ENCODE peak calls at places on chromosome 17, in seven cellular contexts. One of them, this sample, is unnamed.

GRCh38 chr17:36608794-36609497 is 7.6 kb downstream of the MRM1 start:
- DNase-seq in HL-60: peak; percentile 69
- DNase-seq in breast epithelium: no peak
- DNase-seq in H1: peak; percentile 70
- DNase-seq in SK-N-SH: no peak
- DNase-seq in K562: peak; percentile 89
- DNase-seq in transverse colon: peak; percentile 30
- DNase-seq in this sample: no peak

GRCh38 chr17:69918164-69918563 is 156.9 kb upstream of the KCNJ16 start:
- DNase-seq in transverse colon: no peak
- DNase-seq in K562: no peak
- DNase-seq in SK-N-SH: no peak
- DNase-seq in breast epithelium: no peak
- DNase-seq in HL-60: no peak
- DNase-seq in H1: no peak
- DNase-seq in this sample: no peak

GRCh38 chr17:9918804-9919352 is 13.8 kb upstream of the RCVRN start:
- DNase-seq in HL-60: no peak
- DNase-seq in H1: no peak
- DNase-seq in SK-N-SH: no peak
- DNase-seq in breast epithelium: no peak
- DNase-seq in K562: no peak
- DNase-seq in transverse colon: no peak
- DNase-seq in this sample: no peak

GRCh38 chr17:79980246-79981043 is 55.2 kb downstream of the TBC1D16 start:
- DNase-seq in H1: no peak
- DNase-seq in SK-N-SH: peak; percentile 26
- DNase-seq in HL-60: no peak
- DNase-seq in breast epithelium: peak; percentile 42
- DNase-seq in transverse colon: no peak
- DNase-seq in K562: no peak
- DNase-seq in this sample: no peak

GRCh38 chr17:61536417-61536955 is 54.5 kb downstream of the NACA2 start:
- DNase-seq in SK-N-SH: no peak
- DNase-seq in transverse colon: no peak
- DNase-seq in breast epithelium: no peak
- DNase-seq in H1: no peak
- DNase-seq in HL-60: no peak
- DNase-seq in K562: no peak
- DNase-seq in this sample: no peak

GRCh38 chr17:78113804-78114785 is 14.5 kb downstream of the TMC6 start:
- DNase-seq in transverse colon: no peak
- DNase-seq in HL-60: no peak
- DNase-seq in SK-N-SH: no peak
- DNase-seq in K562: no peak
- DNase-seq in breast epithelium: no peak
- DNase-seq in H1: no peak
- DNase-seq in this sample: no peak

GRCh38 chr17:55121268-55121667 is 143.5 kb upstream of the HLF start:
- DNase-seq in breast epithelium: no peak
- DNase-seq in HL-60: no peak
- DNase-seq in H1: no peak
- DNase-seq in K562: no peak
- DNase-seq in transverse colon: no peak
- DNase-seq in SK-N-SH: no peak
- DNase-seq in this sample: no peak

GRCh38 chr17:73464447-73464846 is 152.6 kb upstream of the CDC42EP4 start:
- DNase-seq in transverse colon: no peak
- DNase-seq in breast epithelium: no peak
- DNase-seq in H1: no peak
- DNase-seq in SK-N-SH: no peak
- DNase-seq in K562: no peak
- DNase-seq in HL-60: no peak
- DNase-seq in this sample: no peak

GRCh38 chr17:78369791-78370381 is 8.6 kb upstream of the PGS1 start:
- DNase-seq in breast epithelium: no peak
- DNase-seq in SK-N-SH: peak; percentile 88
- DNase-seq in transverse colon: no peak
- DNase-seq in H1: no peak
- DNase-seq in K562: no peak
- DNase-seq in HL-60: no peak
- DNase-seq in this sample: no peak

GRCh38 chr17:15882058-15882720 is 62.7 kb upstream of the ADORA2B start:
- DNase-seq in H1: peak; percentile 61
- DNase-seq in K562: peak; percentile 46
- DNase-seq in SK-N-SH: no peak
- DNase-seq in transverse colon: no peak
- DNase-seq in HL-60: no peak
- DNase-seq in breast epithelium: no peak
- DNase-seq in this sample: no peak

GRCh38 chr17:69763503-69763902 is 311.5 kb upstream of the KCNJ16 start:
- DNase-seq in H1: no peak
- DNase-seq in SK-N-SH: no peak
- DNase-seq in transverse colon: no peak
- DNase-seq in K562: no peak
- DNase-seq in HL-60: no peak
- DNase-seq in breast epithelium: no peak
- DNase-seq in this sample: no peak

GRCh38 chr17:31877341-31877740 is 18.3 kb upstream of the COPRS start:
- DNase-seq in transverse colon: no peak
- DNase-seq in K562: no peak
- DNase-seq in H1: no peak
- DNase-seq in HL-60: no peak
- DNase-seq in SK-N-SH: no peak
- DNase-seq in breast epithelium: no peak
- DNase-seq in this sample: no peak

GRCh38 chr17:45934044-45934979 is 40.0 kb downstream of the MAPT start:
- DNase-seq in transverse colon: no peak
- DNase-seq in breast epithelium: no peak
- DNase-seq in K562: no peak
- DNase-seq in HL-60: no peak
- DNase-seq in SK-N-SH: no peak
- DNase-seq in H1: no peak
- DNase-seq in this sample: no peak

GRCh38 chr17:50151937-50152547 is 1.6 kb upstream of the PPP1R9B start:
- DNase-seq in K562: peak; percentile 92
- DNase-seq in breast epithelium: no peak
- DNase-seq in H1: peak; percentile 85
- DNase-seq in transverse colon: peak; percentile 90
- DNase-seq in HL-60: peak; percentile 91
- DNase-seq in SK-N-SH: peak; percentile 89
- DNase-seq in this sample: no peak

GRCh38 chr17:30920683-30921543 is 832 bp upstream of the ADAP2 start:
- DNase-seq in SK-N-SH: no peak
- DNase-seq in breast epithelium: no peak
- DNase-seq in K562: no peak
- DNase-seq in transverse colon: no peak
- DNase-seq in HL-60: no peak
- DNase-seq in H1: no peak
- DNase-seq in this sample: no peak

GRCh38 chr17:5592382-5592781 is 8.1 kb upstream of the NLRP1 start:
- DNase-seq in transverse colon: no peak
- DNase-seq in breast epithelium: no peak
- DNase-seq in H1: no peak
- DNase-seq in K562: peak; percentile 17
- DNase-seq in HL-60: no peak
- DNase-seq in SK-N-SH: peak; percentile 24
- DNase-seq in this sample: no peak

GRCh38 chr17:1554751-1555617 is 7.6 kb downstream of the PITPNA start:
- DNase-seq in K562: no peak
- DNase-seq in breast epithelium: no peak
- DNase-seq in transverse colon: no peak
- DNase-seq in H1: no peak
- DNase-seq in SK-N-SH: no peak
- DNase-seq in HL-60: no peak
- DNase-seq in this sample: no peak

GRCh38 chr17:3944485-3945388 is 19.5 kb downstream of the ATP2A3 start:
- DNase-seq in SK-N-SH: peak; percentile 100
- DNase-seq in K562: peak; percentile 74
- DNase-seq in breast epithelium: no peak
- DNase-seq in H1: peak; percentile 97
- DNase-seq in HL-60: no peak
- DNase-seq in transverse colon: peak; percentile 37
- DNase-seq in this sample: no peak

GRCh38 chr17:29747660-29748059 is 124.9 kb upstream of the CORO6 start:
- DNase-seq in H1: no peak
- DNase-seq in SK-N-SH: peak; percentile 50
- DNase-seq in breast epithelium: no peak
- DNase-seq in K562: no peak
- DNase-seq in transverse colon: no peak
- DNase-seq in HL-60: no peak
- DNase-seq in this sample: no peak

GRCh38 chr17:20944014-20944905 is 98.6 kb downstream of the USP22 start:
- DNase-seq in breast epithelium: peak; percentile 79
- DNase-seq in SK-N-SH: no peak
- DNase-seq in transverse colon: peak; percentile 68
- DNase-seq in K562: peak; percentile 6
- DNase-seq in HL-60: no peak
- DNase-seq in H1: peak; percentile 64
- DNase-seq in this sample: no peak

DNA sequence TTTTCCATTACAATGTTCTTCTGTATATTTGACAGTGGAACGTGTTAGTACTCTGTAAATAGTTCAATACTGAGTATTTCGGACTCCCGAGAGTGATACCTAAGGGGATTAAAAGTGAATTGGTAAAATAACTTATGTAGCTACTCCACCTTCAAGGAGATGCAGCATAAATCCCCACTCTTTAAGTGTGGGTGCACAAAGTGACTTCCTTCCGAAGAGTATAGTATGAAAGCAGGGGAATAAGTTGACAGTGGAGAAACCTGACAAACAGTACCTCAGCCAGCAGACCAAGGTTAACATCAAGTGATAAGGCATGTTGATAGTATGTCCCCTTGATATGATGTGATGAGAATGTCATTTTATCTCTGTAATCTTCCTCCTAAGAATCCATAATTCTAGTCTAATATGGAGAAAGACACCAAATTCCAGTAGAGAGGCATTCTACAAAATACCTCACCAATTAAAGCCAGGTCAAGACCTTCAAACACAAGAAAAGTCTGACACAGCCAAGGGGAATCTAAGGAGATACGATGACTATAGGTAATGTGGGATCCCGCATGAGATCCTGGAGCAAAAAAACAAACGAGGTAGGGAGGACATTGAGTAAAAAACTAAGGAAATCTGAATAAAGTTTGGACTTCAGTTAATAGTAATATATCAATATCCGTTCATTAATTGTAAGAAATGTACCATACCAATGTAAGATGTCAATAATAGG is 1.8 kb upstream of the ZPBP2 start:
- DNase-seq in transverse colon: no peak
- DNase-seq in H1: no peak
- DNase-seq in HL-60: no peak
- DNase-seq in K562: no peak
- DNase-seq in breast epithelium: no peak
- DNase-seq in SK-N-SH: no peak
- DNase-seq in this sample: no peak
- TF ChIP-seq POLR2AphosphoS5 in transverse colon: no peak
- TF ChIP-seq POLR2AphosphoS5 in H1: no peak
- TF ChIP-seq POLR2AphosphoS5 in HL-60: no peak
- TF ChIP-seq POLR2AphosphoS5 in K562: no peak
- TF ChIP-seq POLR2AphosphoS5 in breast epithelium: no peak
- TF ChIP-seq POLR2AphosphoS5 in SK-N-SH: no peak
- TF ChIP-seq POLR2AphosphoS5 in this sample: no peak

GRCh38 chr17:8789743-8790142 is 9.4 kb downstream of the MFSD6L start:
- DNase-seq in breast epithelium: no peak
- DNase-seq in SK-N-SH: no peak
- DNase-seq in HL-60: no peak
- DNase-seq in H1: no peak
- DNase-seq in K562: no peak
- DNase-seq in transverse colon: no peak
- DNase-seq in this sample: peak; percentile 70
- TF ChIP-seq POLR2AphosphoS5 in breast epithelium: no peak
- TF ChIP-seq POLR2AphosphoS5 in SK-N-SH: no peak
- TF ChIP-seq POLR2AphosphoS5 in HL-60: no peak
- TF ChIP-seq POLR2AphosphoS5 in H1: no peak
- TF ChIP-seq POLR2AphosphoS5 in K562: no peak
- TF ChIP-seq POLR2AphosphoS5 in transverse colon: no peak
- TF ChIP-seq POLR2AphosphoS5 in this sample: no peak

DNA sequence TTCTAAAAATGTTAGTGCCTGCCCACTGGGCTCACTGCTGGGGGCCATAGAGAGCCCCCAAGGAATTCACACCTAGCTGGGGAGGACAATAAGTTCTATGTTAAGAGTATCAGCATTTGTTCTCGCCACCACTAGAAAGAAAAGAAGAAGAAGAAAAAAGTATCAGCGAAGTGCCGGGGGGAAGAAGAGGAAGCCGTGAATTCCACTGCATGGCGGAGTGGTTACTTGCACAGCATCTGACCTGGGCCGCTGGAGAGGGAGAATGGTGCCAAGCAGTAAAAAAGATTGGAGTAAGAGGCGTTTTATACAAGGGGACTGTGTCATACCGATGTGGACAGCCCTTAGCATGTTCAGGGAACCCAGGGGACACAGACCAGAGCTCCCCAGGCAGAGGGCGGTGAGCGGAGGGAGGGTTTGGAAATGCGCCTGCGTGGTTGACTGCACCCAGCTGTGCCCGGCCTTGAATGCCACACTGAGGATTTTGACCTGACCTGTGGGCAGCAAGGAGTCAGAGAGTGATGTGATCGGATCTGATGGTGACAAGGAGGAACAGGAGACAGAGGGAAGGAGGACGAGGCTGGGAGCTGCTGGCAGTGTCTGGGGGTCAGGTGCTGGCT is 52.9 kb downstream of the PLXDC1 start:
- DNase-seq in breast epithelium: no peak
- DNase-seq in SK-N-SH: no peak
- DNase-seq in H1: no peak
- DNase-seq in K562: no peak
- DNase-seq in HL-60: peak; percentile 56
- DNase-seq in transverse colon: no peak
- DNase-seq in this sample: no peak
- TF ChIP-seq POLR2AphosphoS5 in breast epithelium: no peak
- TF ChIP-seq POLR2AphosphoS5 in SK-N-SH: no peak
- TF ChIP-seq POLR2AphosphoS5 in H1: no peak
- TF ChIP-seq POLR2AphosphoS5 in K562: no peak
- TF ChIP-seq POLR2AphosphoS5 in HL-60: no peak
- TF ChIP-seq POLR2AphosphoS5 in transverse colon: no peak
- TF ChIP-seq POLR2AphosphoS5 in this sample: no peak

DNA sequence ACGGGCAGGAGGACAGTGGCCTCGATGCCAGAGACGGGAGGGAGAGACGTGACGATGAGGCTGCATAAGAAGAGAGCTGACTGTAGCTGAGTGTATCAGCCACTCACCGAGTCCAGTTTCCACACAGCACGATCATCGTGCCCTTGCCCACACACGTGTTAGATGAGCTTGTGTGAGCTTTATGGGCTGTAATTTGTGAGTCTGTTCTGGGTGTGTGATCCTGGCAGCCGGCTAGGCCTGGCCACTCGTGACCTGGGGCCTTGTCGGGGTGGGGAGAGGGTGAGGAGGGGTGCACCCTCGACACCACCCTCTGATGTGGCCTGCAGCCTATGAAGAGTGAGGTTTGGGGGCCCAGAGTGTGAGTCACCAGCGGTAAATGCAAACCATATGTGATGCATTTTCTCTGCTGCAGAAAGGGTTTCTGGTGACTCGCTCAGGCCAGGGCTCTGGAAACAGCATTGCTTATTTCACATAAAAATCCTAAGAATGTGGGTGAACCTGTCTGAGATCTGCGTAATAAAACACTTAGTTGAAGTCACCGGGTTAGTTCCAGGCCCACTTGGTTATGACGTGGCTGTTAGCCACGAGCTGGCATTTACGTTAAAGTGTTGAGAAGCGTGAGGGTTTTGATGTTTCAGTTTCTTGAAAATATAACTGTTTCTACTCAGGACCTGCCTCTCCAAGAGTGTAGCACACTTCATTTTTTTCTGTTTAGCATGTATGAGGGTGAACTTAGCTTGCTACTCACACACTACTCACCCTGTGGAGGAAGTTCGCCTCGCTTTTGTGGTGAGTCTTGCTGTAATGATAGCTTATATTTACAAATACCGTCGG is 4.2 kb downstream of the METRNL start:
- DNase-seq in SK-N-SH: peak; percentile 93
- DNase-seq in transverse colon: no peak
- DNase-seq in H1: no peak
- DNase-seq in breast epithelium: no peak
- DNase-seq in HL-60: peak; percentile 74
- DNase-seq in K562: no peak
- DNase-seq in this sample: no peak
- TF ChIP-seq POLR2AphosphoS5 in SK-N-SH: peak; percentile 86
- TF ChIP-seq POLR2AphosphoS5 in transverse colon: peak; percentile 4
- TF ChIP-seq POLR2AphosphoS5 in H1: peak; percentile 28
- TF ChIP-seq POLR2AphosphoS5 in breast epithelium: peak; percentile 60
- TF ChIP-seq POLR2AphosphoS5 in HL-60: no peak
- TF ChIP-seq POLR2AphosphoS5 in K562: no peak
- TF ChIP-seq POLR2AphosphoS5 in this sample: peak; percentile 50